ENCODE peak calls at places on chromosomes 12 and 14, in seven cellular contexts. W, Z, U, L, R, V and A are unnamed samples.

GRCh38 chr12:12008232-12008850 is 62.4 kb upstream of the BCL2L14 start:
- DNase-seq in U (peak), Z (no peak), W (no peak), L (no peak), V (no peak), R (no peak), A (no peak)

GRCh38 chr14:77638738-77639137 is 22.3 kb upstream of the SPTLC2 start:
- DNase-seq in W (no peak), R (peak), L (no peak), Z (peak), U (no peak), V (no peak), A (no peak)

GRCh38 chr14:100305446-100306255 is 593 bp downstream of the SLC25A29 start:
- DNase-seq in U (peak), R (no peak), L (no peak), V (peak), W (no peak), Z (no peak), A (no peak)

GRCh38 chr12:95633049-95633545 is 81.8 kb upstream of the USP44 start:
- DNase-seq in R (peak), Z (no peak), U (no peak), L (no peak), W (no peak), V (no peak), A (peak)

GRCh38 chr12:67681145-67681778 is 32.7 kb downstream of the DYRK2 start:
- DNase-seq in R (peak), L (no peak), W (no peak), Z (peak), U (no peak), V (no peak), A (no peak)

GRCh38 chr12:110224379-110225304 is 56.4 kb upstream of the ATP2A2 start:
- DNase-seq in U (no peak), R (peak), W (no peak), V (no peak), L (no peak), Z (peak), A (no peak)

GRCh38 chr14:102951799-102952198 is 29.3 kb downstream of the AMN start:
- DNase-seq in L (no peak), R (no peak), Z (peak), W (no peak), V (no peak), U (no peak), A (no peak)

GRCh38 chr12:103600967-103601728 is 14.1 kb downstream of the STAB2 start:
- DNase-seq in W (no peak), L (no peak), V (no peak), Z (no peak), U (no peak), R (no peak), A (no peak)

GRCh38 chr14:72894623-72895378 is 900 bp upstream of the DPF3 start:
- DNase-seq in V (peak), W (no peak), L (no peak), R (no peak), Z (no peak), U (peak), A (no peak)

GRCh38 chr12:67355428-67356385 is 86.5 kb downstream of the CAND1 start:
- DNase-seq in W (no peak), L (peak), V (peak), U (no peak), R (peak), Z (no peak), A (no peak)

GRCh38 chr12:78804262-78804661 is 60.3 kb upstream of the SYT1 start:
- DNase-seq in L (no peak), Z (no peak), R (no peak), U (no peak), W (no peak), V (no peak), A (no peak)

GRCh38 chr12:11677752-11678151 is 28.3 kb downstream of the ETV6 start:
- DNase-seq in W (no peak), U (no peak), V (no peak), R (no peak), L (no peak), Z (no peak), A (no peak)

GRCh38 chr14:95034806-95035205 is 122.5 kb downstream of the DICER1 start:
- DNase-seq in Z (no peak), R (no peak), V (peak), U (no peak), L (no peak), W (no peak), A (peak)

GRCh38 chr14:64675246-64675645 is 29.0 kb upstream of the PLEKHG3 start:
- DNase-seq in V (no peak), Z (no peak), W (no peak), U (no peak), R (no peak), L (no peak), A (no peak)

GRCh38 chr14:32809255-32809654 is 129.4 kb upstream of the NPAS3 start:
- DNase-seq in W (no peak), V (no peak), L (no peak), U (no peak), Z (no peak), R (no peak), A (no peak)

GRCh38 chr14:71193663-71194062 is 286.4 kb downstream of the PCNX1 start:
- DNase-seq in R (no peak), L (no peak), Z (no peak), V (no peak), U (no peak), W (no peak), A (no peak)

GRCh38 chr14:105549481-105549880 is 23.1 kb downstream of the TMEM121 start:
- DNase-seq in W (no peak), V (no peak), R (no peak), U (no peak), Z (no peak), L (no peak), A (no peak)

GRCh38 chr12:27331299-27331926 is 1.2 kb upstream of the BMAL2 start:
- DNase-seq in U (no peak), L (no peak), Z (peak), V (no peak), W (no peak), R (peak), A (no peak)